ENCODE peak calls at places on chromosomes 4 and X, in seven cellular contexts. L is body of pancreas; N is A549; R is CD8-positive, alpha-beta memory T cell; D is stomach; Q is lower lobe of right lung; Y is CD4-positive, alpha-beta memory T cell. W is an unnamed sample. For H3K4me1, the result is how much of the 10 kb centered on the place peaks cover.

GRCh38 chrX:123818243-123818642 is 41.6 kb upstream of the XIAP start:
- DNase-seq in L (no peak), D (peak), N (peak), Q (no peak), R (no peak), Y (no peak), W (no peak)

GRCh38 chr4:55592014-55592413 is at the start of gene PDCL2:
- DNase-seq in Q (no peak), N (peak), Y (no peak), D (no peak), L (no peak), R (no peak), W (no peak)

GRCh38 chr4:78057600-78058560 is 757 bp downstream of the FRAS1 start:
- DNase-seq in Y (peak), L (peak), D (peak), Q (peak), N (peak), R (no peak), W (no peak)

GRCh38 chr4:74152841-74153240 is 5.1 kb upstream of the MTHFD2L start:
- DNase-seq in N (no peak), L (no peak), Q (no peak), D (no peak), R (no peak), Y (no peak), W (no peak)

GRCh38 chrX:140507223-140507981 is 2.5 kb upstream of the SOX3 start:
- DNase-seq in Y (no peak), Q (no peak), R (no peak), L (no peak), D (no peak), N (no peak), W (no peak)

GRCh38 chr4:176833416-176833815 is 40.7 kb upstream of the VEGFC start:
- DNase-seq in Q (no peak), D (no peak), Y (no peak), R (no peak), L (no peak), N (no peak), W (no peak)

GRCh38 chrX:142977128-142977914 is 48.4 kb upstream of the SPANXN4 start:
- DNase-seq in L (no peak), R (no peak), Y (no peak), N (no peak), D (no peak), Q (no peak), W (no peak)

GRCh38 chr4:55123791-55124190 is 1.6 kb downstream of the KDR start:
- DNase-seq in N (no peak), Y (no peak), Q (no peak), D (no peak), R (no peak), L (no peak), W (no peak)

GRCh38 chr4:8240211-8241041 is 29.1 kb upstream of the HTRA3 start:
- DNase-seq in Y (no peak), L (no peak), N (no peak), Q (no peak), R (no peak), D (no peak), W (no peak)

GRCh38 chrX:115268421-115268820 is 21.1 kb upstream of the LUZP4 start:
- DNase-seq in Q (no peak), N (peak), R (no peak), L (no peak), D (no peak), Y (no peak), W (no peak)

GRCh38 chrX:136446208-136446607 is 41.5 kb upstream of the BRS3 start:
- DNase-seq in L (no peak), N (no peak), R (no peak), Q (no peak), Y (no peak), D (no peak), W (no peak)

GRCh38 chrX:130539721-130540321 is 138.0 kb downstream of the RBMX2 start:
- DNase-seq in Y (peak), D (peak), N (peak), R (no peak), L (peak), Q (peak), W (no peak)

GRCh38 chr4:18103876-18104275 is 82.3 kb upstream of the LCORL start:
- DNase-seq in N (no peak), R (no peak), Q (no peak), D (no peak), Y (no peak), L (no peak), W (no peak)

GRCh38 chr4:67593741-67594175 is 35.2 kb downstream of the STAP1 start:
- DNase-seq in R (no peak), N (no peak), Q (no peak), D (no peak), L (peak), Y (no peak), W (no peak)

GRCh38 chrX:153388722-153389459 is 12.3 kb downstream of the PNMA6E start:
- DNase-seq in Q (no peak), R (no peak), D (no peak), L (no peak), Y (no peak), N (no peak), W (no peak)

GRCh38 chr4:167715176-167715575 is 377.2 kb upstream of the ANXA10 start:
- DNase-seq in D (no peak), R (no peak), Y (no peak), Q (no peak), L (no peak), N (no peak), W (no peak)

GRCh38 chrX:46750829-46751228 is 8.1 kb downstream of the SLC9A7 start:
- DNase-seq in Q (no peak), N (no peak), D (no peak), L (no peak), Y (no peak), R (no peak), W (no peak)

GRCh38 chrX:7347465-7347864 is 199.5 kb upstream of the PUDP start:
- DNase-seq in D (no peak), Y (no peak), Q (no peak), N (no peak), R (no peak), L (no peak), W (no peak)

GRCh38 chrX:7996414-7996813 is 69.2 kb upstream of the PNPLA4 start:
- DNase-seq in R (peak), D (peak), Q (no peak), N (peak), Y (peak), L (peak), W (no peak)

GRCh38 chr4:32172761-32173160 is 1452.6 kb downstream of the PCDH7 start:
- DNase-seq in L (no peak), N (peak), Q (no peak), D (no peak), Y (no peak), R (no peak), W (no peak)

GRCh38 chr4:120921456-120922389 is 803 bp downstream of the PRDM5 start:
- DNase-seq in Y (peak), D (peak), N (peak), Q (peak), R (peak), L (peak), W (peak)

GRCh38 chr4:120918788-120919187 is 3.7 kb downstream of the PRDM5 start:
- DNase-seq in D (no peak), Q (no peak), Y (no peak), N (no peak), L (peak), R (no peak), W (no peak)

GRCh38 chr4:120922390-120923200 is at the start of gene PRDM5:
- DNase-seq in Q (peak), D (peak), R (no peak), L (peak), Y (peak), N (peak), W (peak)

GRCh38 chr4:120919358-120919757 is 3.2 kb downstream of the PRDM5 start:
- DNase-seq in Y (no peak), Q (no peak), D (no peak), N (no peak), L (no peak), R (no peak), W (no peak)

GRCh38 chr4:120920666-120921065 is 1.9 kb downstream of the PRDM5 start:
- DNase-seq in R (no peak), D (no peak), L (no peak), N (no peak), Y (no peak), Q (no peak), W (no peak)
- H3K4me3 ChIP-seq in R (no peak), D (no peak), L (no peak), N (no peak), Y (no peak), Q (no peak), W (no peak)

GRCh38 chr4:20512053-20512810 is 188.0 kb upstream of the PACRGL start:
- DNase-seq in D (no peak), Q (no peak), Y (no peak), N (no peak), L (no peak), R (no peak), W (no peak)
- H3K27ac ChIP-seq in D (no peak), Q (no peak), Y (no peak), N (no peak), L (no peak), R (no peak), W (no peak)

GRCh38 chr4:173176010-173176409 is 7.4 kb downstream of the GALNT7 start:
- DNase-seq in Q (no peak), L (no peak), R (no peak), D (no peak), N (no peak), Y (no peak), W (no peak)
- H3K4me1 ChIP-seq in Q (under half), L (under half), R (under half), D (half or more), N (half or more), Y (under half), W (under half)

GRCh38 chr4:384311-385010 is 46.8 kb downstream of the ZNF141 start:
- DNase-seq in L (no peak), R (no peak), D (no peak), N (no peak), Y (peak), Q (no peak), W (no peak)
- H3K4me3 ChIP-seq in L (no peak), R (peak), D (no peak), N (no peak), Y (no peak), Q (no peak), W (peak)

GRCh38 chr4:81137894-81138293 is 77.1 kb downstream of the PRKG2 start:
- DNase-seq in L (no peak), Y (no peak), R (no peak), Q (no peak), N (no peak), D (no peak), W (no peak)

GRCh38 chr4:81131563-81131962 is 83.5 kb downstream of the PRKG2 start:
- DNase-seq in R (no peak), Q (no peak), D (no peak), Y (no peak), L (no peak), N (no peak), W (no peak)

GRCh38 chr4:81137446-81137845 is 77.6 kb downstream of the PRKG2 start:
- DNase-seq in L (no peak), N (no peak), Y (no peak), D (no peak), R (no peak), Q (no peak), W (no peak)

GRCh38 chr4:81136161-81136910 is 78.7 kb downstream of the PRKG2 start:
- DNase-seq in D (no peak), L (no peak), N (no peak), R (no peak), Y (no peak), Q (no peak), W (no peak)

GRCh38 chr4:81135501-81135900 is 79.5 kb downstream of the PRKG2 start:
- DNase-seq in L (no peak), Y (no peak), R (no peak), D (no peak), N (no peak), Q (no peak), W (no peak)
- H3K27ac ChIP-seq in L (no peak), Y (no peak), R (no peak), D (no peak), N (no peak), Q (no peak), W (no peak)

GRCh38 chr4:85414972-85415371 is 60.0 kb upstream of the ARHGAP24 start:
- DNase-seq in Q (no peak), D (no peak), Y (no peak), L (no peak), N (no peak), R (no peak), W (no peak)

GRCh38 chr4:85409251-85409650 is 65.7 kb upstream of the ARHGAP24 start:
- DNase-seq in N (no peak), L (no peak), Y (no peak), R (no peak), D (no peak), Q (no peak), W (no peak)

GRCh38 chr4:85408326-85408725 is 66.6 kb upstream of the ARHGAP24 start:
- DNase-seq in Q (no peak), Y (no peak), D (no peak), N (no peak), L (no peak), R (no peak), W (no peak)

GRCh38 chr4:85407546-85407945 is 67.4 kb upstream of the ARHGAP24 start:
- DNase-seq in D (no peak), L (no peak), Y (no peak), Q (no peak), N (no peak), R (no peak), W (no peak)

DNA sequence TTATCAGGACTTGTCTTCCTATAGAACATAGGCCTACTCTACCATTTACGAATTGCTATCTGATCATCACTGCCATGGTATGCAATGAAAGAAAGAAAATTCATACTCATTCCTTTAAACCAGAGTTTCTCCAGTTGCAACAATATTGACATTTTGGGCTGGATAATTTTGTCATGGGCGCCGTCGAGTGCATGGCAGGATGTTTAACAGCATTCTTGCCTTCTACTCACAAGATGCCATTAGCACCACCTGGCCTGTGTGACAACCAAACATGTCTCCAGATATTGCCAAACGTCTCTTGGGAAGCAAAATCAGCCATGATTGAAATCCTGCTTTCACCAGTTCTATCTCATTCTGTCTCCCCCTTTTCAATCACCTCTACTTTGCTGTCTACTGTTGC is 63.6 kb upstream of the ARHGAP24 start:
- DNase-seq in R (no peak), Y (no peak), L (no peak), D (no peak), N (no peak), Q (no peak), W (no peak)
- H3K4me1 ChIP-seq in R (under half), Y (under half), L (under half), D (under half), N (under half), Q (under half), W (under half)

GRCh38 chr4:82401600-82401999 is 27.8 kb upstream of the HNRNPD start:
- DNase-seq in D (no peak), N (no peak), Q (no peak), L (no peak), R (no peak), Y (no peak), W (no peak)
- H3K4me3 ChIP-seq in D (no peak), N (no peak), Q (no peak), L (no peak), R (no peak), Y (no peak), W (no peak)